ENCODE peak calls at places on chromosomes 16 and 17, in five cellular contexts. B is GM23248, W is kidney, Z is mesothelial cell of epicardium, O is LoVo. L is an unnamed sample.

GRCh38 chr17:80991645-80992076 is at the start of gene CHMP6:
- DNase-seq in B (peak), W (peak), Z (peak), O (peak), L (peak)

GRCh38 chr16:7614022-7614795 is 281.6 kb downstream of the RBFOX1 start:
- DNase-seq in B (no peak), W (no peak), Z (no peak), O (no peak), L (no peak)

GRCh38 chr17:46063239-46063638 is 64.2 kb downstream of the STH start:
- DNase-seq in B (peak), W (no peak), Z (no peak), O (peak), L (peak)

GRCh38 chr17:80029235-80029974 is 6.3 kb downstream of the TBC1D16 start:
- DNase-seq in B (peak), W (peak), Z (no peak), O (no peak), L (peak)

GRCh38 chr17:51813784-51814174 is 344.7 kb downstream of the CA10 start:
- DNase-seq in B (no peak), W (no peak), Z (no peak), O (no peak), L (no peak)

GRCh38 chr16:66619036-66619435 is 14.5 kb downstream of the CMTM3 start:
- DNase-seq in B (peak), W (no peak), Z (no peak), O (no peak), L (peak)

GRCh38 chr16:50266337-50267091 is at the start of gene ADCY7:
- DNase-seq in B (peak), W (peak), Z (no peak), O (peak), L (peak)

GRCh38 chr16:54927125-54928015 is 3.3 kb upstream of the IRX5 start:
- DNase-seq in B (no peak), W (no peak), Z (no peak), O (no peak), L (no peak)

GRCh38 chr17:75059369-75060345 is 12.6 kb downstream of the KCTD2 start:
- DNase-seq in B (peak), W (no peak), Z (no peak), O (no peak), L (peak)

GRCh38 chr17:62668091-62668804 is 40.8 kb downstream of the MRC2 start:
- DNase-seq in B (peak), W (no peak), Z (no peak), O (no peak), L (peak)

GRCh38 chr16:23724438-23725131 is 11.6 kb upstream of the ERN2 start:
- DNase-seq in B (no peak), W (no peak), Z (no peak), O (no peak), L (no peak)

GRCh38 chr16:79598341-79599181 is 2.0 kb downstream of the MAF start:
- DNase-seq in B (peak), W (peak), Z (no peak), O (no peak), L (peak)

GRCh38 chr16:4384497-4384896 is 12.8 kb downstream of the VASN start:
- DNase-seq in B (peak), W (no peak), Z (no peak), O (no peak), L (peak)

GRCh38 chr17:10724546-10725195 is 5.2 kb downstream of the TMEM220 start:
- DNase-seq in B (no peak), W (no peak), Z (no peak), O (peak), L (no peak)

GRCh38 chr17:67150826-67151225 is 94.2 kb downstream of the HELZ start:
- DNase-seq in B (no peak), W (no peak), Z (no peak), O (peak), L (no peak)

GRCh38 chr16:52466998-52467397 is 79.9 kb downstream of the TOX3 start:
- DNase-seq in B (no peak), W (no peak), Z (no peak), O (no peak), L (no peak)

GRCh38 chr17:42255425-42255810 is 20.8 kb downstream of the STAT5B start:
- DNase-seq in B (no peak), W (no peak), Z (no peak), O (no peak), L (no peak)

GRCh38 chr17:43667506-43668438 is 6.0 kb upstream of the MEOX1 start:
- DNase-seq in B (peak), W (no peak), Z (no peak), O (no peak), L (peak)

GRCh38 chr17:44971776-44972483 is 3.8 kb upstream of the C1QL1 start:
- DNase-seq in B (peak), W (no peak), Z (no peak), O (no peak), L (peak)

GRCh38 chr17:41284546-41284945 is 9.0 kb downstream of the KRTAP9-7 start:
- DNase-seq in B (no peak), W (no peak), Z (no peak), O (no peak), L (no peak)

GRCh38 chr16:87273471-87274030 is 43.6 kb downstream of the C16orf95 start:
- DNase-seq in B (no peak), W (no peak), Z (no peak), O (no peak), L (no peak)

GRCh38 chr17:57553991-57554825 is 190.9 kb downstream of the CCDC182 start:
- DNase-seq in B (no peak), W (no peak), Z (no peak), O (no peak), L (peak)

GRCh38 chr16:9058211-9058610 is 33.2 kb upstream of the HAPSTR1 start:
- DNase-seq in B (no peak), W (no peak), Z (no peak), O (no peak), L (no peak)

GRCh38 chr16:53958481-53958880 is 254.5 kb downstream of the FTO start:
- DNase-seq in B (no peak), W (no peak), Z (no peak), O (no peak), L (no peak)

GRCh38 chr17:77957215-77957868 is 1.2 kb upstream of the TNRC6C start:
- DNase-seq in B (peak), W (no peak), Z (no peak), O (no peak), L (no peak)

GRCh38 chr16:86303787-86304685 is 206.3 kb upstream of the FOXF1 start:
- DNase-seq in B (no peak), W (peak), Z (no peak), O (no peak), L (peak)

GRCh38 chr17:67558740-67559380 is 158.9 kb upstream of the NOL11 start:
- DNase-seq in B (peak), W (no peak), Z (no peak), O (no peak), L (peak)

L was measured in fibroblast of mammary gland.